ENCODE peak calls at places on chromosomes 1 and 21, in ten cellular contexts. One of them, this sample, is unnamed.

GRCh38 chr1:199447906-199448305 is 579.6 kb upstream of the NR5A2 start:
- DNase-seq in left ventricle myocardium inferior: no peak
- DNase-seq in SK-N-MC: no peak
- DNase-seq in body of pancreas: no peak
- DNase-seq in fibroblast of lung: no peak
- DNase-seq in prostate gland: no peak
- DNase-seq in adrenal gland: no peak
- DNase-seq in GM23338: no peak
- DNase-seq in caudate nucleus: no peak
- DNase-seq in neuronal stem cell: no peak
- DNase-seq in this sample: peak; percentile 21

GRCh38 chr1:59670662-59671061 is 144.1 kb upstream of the HOOK1 start:
- DNase-seq in prostate gland: no peak
- DNase-seq in fibroblast of lung: no peak
- DNase-seq in GM23338: no peak
- DNase-seq in body of pancreas: no peak
- DNase-seq in SK-N-MC: no peak
- DNase-seq in caudate nucleus: no peak
- DNase-seq in adrenal gland: no peak
- DNase-seq in neuronal stem cell: no peak
- DNase-seq in left ventricle myocardium inferior: no peak
- DNase-seq in this sample: no peak

GRCh38 chr21:16020878-16021277 is 291.1 kb downstream of the USP25 start:
- DNase-seq in adrenal gland: no peak
- DNase-seq in left ventricle myocardium inferior: no peak
- DNase-seq in SK-N-MC: no peak
- DNase-seq in neuronal stem cell: no peak
- DNase-seq in prostate gland: no peak
- DNase-seq in caudate nucleus: no peak
- DNase-seq in fibroblast of lung: no peak
- DNase-seq in body of pancreas: no peak
- DNase-seq in GM23338: no peak
- DNase-seq in this sample: no peak

GRCh38 chr21:28770867-28771661 is 221.6 kb downstream of the LTN1 start:
- DNase-seq in left ventricle myocardium inferior: no peak
- DNase-seq in SK-N-MC: no peak
- DNase-seq in body of pancreas: no peak
- DNase-seq in GM23338: no peak
- DNase-seq in neuronal stem cell: no peak
- DNase-seq in fibroblast of lung: peak; percentile 67
- DNase-seq in prostate gland: no peak
- DNase-seq in caudate nucleus: no peak
- DNase-seq in adrenal gland: no peak
- DNase-seq in this sample: no peak

GRCh38 chr1:178341218-178341956 is 155.4 kb downstream of the CLEC20A start:
- DNase-seq in body of pancreas: peak; percentile 67
- DNase-seq in fibroblast of lung: peak; percentile 69
- DNase-seq in left ventricle myocardium inferior: peak; percentile 42
- DNase-seq in prostate gland: peak; percentile 82
- DNase-seq in GM23338: peak; percentile 98
- DNase-seq in caudate nucleus: no peak
- DNase-seq in neuronal stem cell: peak; percentile 79
- DNase-seq in adrenal gland: peak; percentile 48
- DNase-seq in SK-N-MC: no peak
- DNase-seq in this sample: peak; percentile 85

GRCh38 chr1:112074711-112075110 is 85.2 kb upstream of the KCND3 start:
- DNase-seq in left ventricle myocardium inferior: no peak
- DNase-seq in GM23338: no peak
- DNase-seq in prostate gland: no peak
- DNase-seq in fibroblast of lung: no peak
- DNase-seq in adrenal gland: no peak
- DNase-seq in caudate nucleus: no peak
- DNase-seq in neuronal stem cell: no peak
- DNase-seq in SK-N-MC: no peak
- DNase-seq in body of pancreas: no peak
- DNase-seq in this sample: no peak

GRCh38 chr1:237062976-237063375 is 21.0 kb downstream of the RYR2 start:
- DNase-seq in left ventricle myocardium inferior: no peak
- DNase-seq in SK-N-MC: no peak
- DNase-seq in fibroblast of lung: no peak
- DNase-seq in caudate nucleus: no peak
- DNase-seq in GM23338: no peak
- DNase-seq in neuronal stem cell: no peak
- DNase-seq in prostate gland: no peak
- DNase-seq in body of pancreas: no peak
- DNase-seq in adrenal gland: no peak
- DNase-seq in this sample: no peak

GRCh38 chr21:16216595-16216994 is 486.8 kb downstream of the USP25 start:
- DNase-seq in fibroblast of lung: no peak
- DNase-seq in adrenal gland: no peak
- DNase-seq in left ventricle myocardium inferior: no peak
- DNase-seq in GM23338: no peak
- DNase-seq in caudate nucleus: no peak
- DNase-seq in neuronal stem cell: no peak
- DNase-seq in SK-N-MC: no peak
- DNase-seq in prostate gland: no peak
- DNase-seq in body of pancreas: no peak
- DNase-seq in this sample: no peak

GRCh38 chr1:1122981-1123480 is 7.1 kb upstream of the C1orf159 start:
- DNase-seq in left ventricle myocardium inferior: no peak
- DNase-seq in GM23338: no peak
- DNase-seq in fibroblast of lung: no peak
- DNase-seq in SK-N-MC: no peak
- DNase-seq in prostate gland: no peak
- DNase-seq in adrenal gland: no peak
- DNase-seq in neuronal stem cell: no peak
- DNase-seq in body of pancreas: no peak
- DNase-seq in caudate nucleus: no peak
- DNase-seq in this sample: peak; percentile 98

GRCh38 chr1:43065191-43065590 is 106.5 kb upstream of the SLC2A1 start:
- DNase-seq in neuronal stem cell: no peak
- DNase-seq in body of pancreas: no peak
- DNase-seq in left ventricle myocardium inferior: no peak
- DNase-seq in SK-N-MC: no peak
- DNase-seq in adrenal gland: no peak
- DNase-seq in prostate gland: peak; percentile 15
- DNase-seq in fibroblast of lung: no peak
- DNase-seq in GM23338: no peak
- DNase-seq in caudate nucleus: no peak
- DNase-seq in this sample: no peak

GRCh38 chr1:221912230-221912629 is 170.3 kb upstream of the DUSP10 start:
- DNase-seq in adrenal gland: no peak
- DNase-seq in caudate nucleus: no peak
- DNase-seq in SK-N-MC: no peak
- DNase-seq in neuronal stem cell: no peak
- DNase-seq in fibroblast of lung: no peak
- DNase-seq in body of pancreas: no peak
- DNase-seq in left ventricle myocardium inferior: no peak
- DNase-seq in prostate gland: no peak
- DNase-seq in GM23338: no peak
- DNase-seq in this sample: no peak

GRCh38 chr1:27885114-27885528 is 12.8 kb downstream of the THEMIS2 start:
- DNase-seq in fibroblast of lung: no peak
- DNase-seq in SK-N-MC: no peak
- DNase-seq in prostate gland: no peak
- DNase-seq in caudate nucleus: no peak
- DNase-seq in adrenal gland: no peak
- DNase-seq in body of pancreas: no peak
- DNase-seq in GM23338: no peak
- DNase-seq in neuronal stem cell: no peak
- DNase-seq in left ventricle myocardium inferior: peak; percentile 30
- DNase-seq in this sample: no peak

GRCh38 chr1:11767932-11768704 is 6.1 kb downstream of the C1orf167 start:
- DNase-seq in neuronal stem cell: no peak
- DNase-seq in fibroblast of lung: no peak
- DNase-seq in GM23338: no peak
- DNase-seq in adrenal gland: no peak
- DNase-seq in prostate gland: no peak
- DNase-seq in caudate nucleus: no peak
- DNase-seq in left ventricle myocardium inferior: no peak
- DNase-seq in SK-N-MC: no peak
- DNase-seq in body of pancreas: no peak
- DNase-seq in this sample: peak; percentile 83

GRCh38 chr1:154328318-154329151 is 3.2 kb downstream of the ATP8B2 start:
- DNase-seq in body of pancreas: peak; percentile 89
- DNase-seq in caudate nucleus: peak; percentile 68
- DNase-seq in neuronal stem cell: no peak
- DNase-seq in GM23338: peak; percentile 86
- DNase-seq in adrenal gland: peak; percentile 75
- DNase-seq in fibroblast of lung: peak; percentile 42
- DNase-seq in SK-N-MC: no peak
- DNase-seq in left ventricle myocardium inferior: peak; percentile 85
- DNase-seq in prostate gland: peak; percentile 88
- DNase-seq in this sample: no peak

GRCh38 chr1:84756455-84757082 is 66.3 kb upstream of the SSX2IP start:
- DNase-seq in neuronal stem cell: no peak
- DNase-seq in adrenal gland: no peak
- DNase-seq in prostate gland: no peak
- DNase-seq in SK-N-MC: no peak
- DNase-seq in fibroblast of lung: no peak
- DNase-seq in body of pancreas: no peak
- DNase-seq in left ventricle myocardium inferior: no peak
- DNase-seq in caudate nucleus: no peak
- DNase-seq in GM23338: peak; percentile 67
- DNase-seq in this sample: no peak

GRCh38 chr1:225318706-225319575 is 108.9 kb downstream of the LBR start:
- DNase-seq in SK-N-MC: peak; percentile 32
- DNase-seq in caudate nucleus: no peak
- DNase-seq in neuronal stem cell: peak; percentile 15
- DNase-seq in left ventricle myocardium inferior: no peak
- DNase-seq in prostate gland: peak; percentile 24
- DNase-seq in adrenal gland: no peak
- DNase-seq in fibroblast of lung: peak; percentile 54
- DNase-seq in GM23338: peak; percentile 83
- DNase-seq in body of pancreas: peak; percentile 54
- DNase-seq in this sample: peak; percentile 65

GRCh38 chr1:218983848-218984247 is 189.8 kb upstream of the LYPLAL1 start:
- DNase-seq in adrenal gland: no peak
- DNase-seq in caudate nucleus: no peak
- DNase-seq in GM23338: peak; percentile 38
- DNase-seq in neuronal stem cell: no peak
- DNase-seq in left ventricle myocardium inferior: no peak
- DNase-seq in prostate gland: no peak
- DNase-seq in SK-N-MC: no peak
- DNase-seq in body of pancreas: no peak
- DNase-seq in fibroblast of lung: no peak
- DNase-seq in this sample: no peak

GRCh38 chr1:54219688-54220003 is 19.7 kb downstream of the MRPL37 start:
- DNase-seq in caudate nucleus: no peak
- DNase-seq in prostate gland: no peak
- DNase-seq in body of pancreas: no peak
- DNase-seq in SK-N-MC: no peak
- DNase-seq in fibroblast of lung: no peak
- DNase-seq in GM23338: no peak
- DNase-seq in left ventricle myocardium inferior: no peak
- DNase-seq in adrenal gland: no peak
- DNase-seq in neuronal stem cell: no peak
- DNase-seq in this sample: no peak

GRCh38 chr1:54221113-54221834 is 21.3 kb downstream of the MRPL37 start:
- DNase-seq in fibroblast of lung: no peak
- DNase-seq in left ventricle myocardium inferior: no peak
- DNase-seq in prostate gland: no peak
- DNase-seq in GM23338: no peak
- DNase-seq in SK-N-MC: no peak
- DNase-seq in neuronal stem cell: no peak
- DNase-seq in body of pancreas: no peak
- DNase-seq in caudate nucleus: no peak
- DNase-seq in adrenal gland: no peak
- DNase-seq in this sample: no peak

GRCh38 chr1:54221867-54222484 is 22.0 kb downstream of the MRPL37 start:
- DNase-seq in SK-N-MC: no peak
- DNase-seq in neuronal stem cell: no peak
- DNase-seq in adrenal gland: no peak
- DNase-seq in left ventricle myocardium inferior: no peak
- DNase-seq in caudate nucleus: no peak
- DNase-seq in body of pancreas: no peak
- DNase-seq in GM23338: peak; percentile 32
- DNase-seq in fibroblast of lung: no peak
- DNase-seq in prostate gland: no peak
- DNase-seq in this sample: no peak

GRCh38 chr1:54220004-54220811 is 20.2 kb downstream of the MRPL37 start:
- DNase-seq in SK-N-MC: no peak
- DNase-seq in adrenal gland: peak; percentile 95
- DNase-seq in GM23338: no peak
- DNase-seq in prostate gland: no peak
- DNase-seq in left ventricle myocardium inferior: peak; percentile 65
- DNase-seq in body of pancreas: peak; percentile 80
- DNase-seq in fibroblast of lung: peak; percentile 80
- DNase-seq in neuronal stem cell: no peak
- DNase-seq in caudate nucleus: no peak
- DNase-seq in this sample: no peak

GRCh38 chr1:54218883-54219687 is 19.1 kb downstream of the MRPL37 start:
- DNase-seq in left ventricle myocardium inferior: no peak
- DNase-seq in body of pancreas: peak; percentile 59
- DNase-seq in caudate nucleus: no peak
- DNase-seq in prostate gland: no peak
- DNase-seq in adrenal gland: peak; percentile 52
- DNase-seq in SK-N-MC: no peak
- DNase-seq in GM23338: no peak
- DNase-seq in neuronal stem cell: no peak
- DNase-seq in fibroblast of lung: peak; percentile 28
- DNase-seq in this sample: no peak
- H3K27ac ChIP-seq in left ventricle myocardium inferior: peak overlapping the region; percentile 70
- H3K27ac ChIP-seq in body of pancreas: peak overlapping the region; percentile 51
- H3K27ac ChIP-seq in caudate nucleus: no peak overlapping the region
- H3K27ac ChIP-seq in prostate gland: peak overlapping the region; percentile 73
- H3K27ac ChIP-seq in adrenal gland: peak overlapping the region; percentile 90
- H3K27ac ChIP-seq in SK-N-MC: peak overlapping the region; percentile 80
- H3K27ac ChIP-seq in GM23338: peak overlapping the region; percentile 19
- H3K27ac ChIP-seq in neuronal stem cell: no peak overlapping the region
- H3K27ac ChIP-seq in fibroblast of lung: peak overlapping the region; percentile 77
- H3K27ac ChIP-seq in this sample: no peak overlapping the region

GRCh38 chr1:109089242-109090015 is 1.1 kb upstream of the TMEM167B start:
- DNase-seq in caudate nucleus: peak; percentile 58
- DNase-seq in body of pancreas: peak; percentile 85
- DNase-seq in GM23338: peak; percentile 93
- DNase-seq in SK-N-MC: no peak
- DNase-seq in neuronal stem cell: no peak
- DNase-seq in adrenal gland: peak; percentile 72
- DNase-seq in prostate gland: peak; percentile 36
- DNase-seq in fibroblast of lung: peak; percentile 83
- DNase-seq in left ventricle myocardium inferior: peak; percentile 58
- DNase-seq in this sample: peak; percentile 82
- H3K27ac ChIP-seq in caudate nucleus: peak overlapping the region; percentile 91
- H3K27ac ChIP-seq in body of pancreas: peak overlapping the region; percentile 95
- H3K27ac ChIP-seq in GM23338: peak overlapping the region; percentile 82
- H3K27ac ChIP-seq in SK-N-MC: no peak overlapping the region
- H3K27ac ChIP-seq in neuronal stem cell: no peak overlapping the region
- H3K27ac ChIP-seq in adrenal gland: peak overlapping the region; percentile 99
- H3K27ac ChIP-seq in prostate gland: peak overlapping the region; percentile 96
- H3K27ac ChIP-seq in fibroblast of lung: no peak overlapping the region
- H3K27ac ChIP-seq in left ventricle myocardium inferior: peak overlapping the region; percentile 98
- H3K27ac ChIP-seq in this sample: no peak overlapping the region

GRCh38 chr1:212519131-212519530 is 86.4 kb downstream of the NENF start:
- DNase-seq in fibroblast of lung: no peak
- DNase-seq in caudate nucleus: no peak
- DNase-seq in adrenal gland: no peak
- DNase-seq in GM23338: no peak
- DNase-seq in body of pancreas: no peak
- DNase-seq in SK-N-MC: no peak
- DNase-seq in left ventricle myocardium inferior: no peak
- DNase-seq in neuronal stem cell: no peak
- DNase-seq in prostate gland: no peak
- DNase-seq in this sample: no peak
- H3K27ac ChIP-seq in fibroblast of lung: no peak overlapping the region
- H3K27ac ChIP-seq in caudate nucleus: no peak overlapping the region
- H3K27ac ChIP-seq in adrenal gland: no peak overlapping the region
- H3K27ac ChIP-seq in GM23338: no peak overlapping the region
- H3K27ac ChIP-seq in body of pancreas: peak overlapping the region; percentile 13
- H3K27ac ChIP-seq in SK-N-MC: no peak overlapping the region
- H3K27ac ChIP-seq in left ventricle myocardium inferior: peak overlapping the region; percentile 86
- H3K27ac ChIP-seq in neuronal stem cell: no peak overlapping the region
- H3K27ac ChIP-seq in prostate gland: no peak overlapping the region
- H3K27ac ChIP-seq in this sample: no peak overlapping the region

GRCh38 chr1:23420778-23421177 is 3.8 kb downstream of the TCEA3 start:
- DNase-seq in GM23338: no peak
- DNase-seq in adrenal gland: no peak
- DNase-seq in body of pancreas: no peak
- DNase-seq in prostate gland: no peak
- DNase-seq in neuronal stem cell: no peak
- DNase-seq in left ventricle myocardium inferior: no peak
- DNase-seq in caudate nucleus: no peak
- DNase-seq in fibroblast of lung: no peak
- DNase-seq in SK-N-MC: no peak
- DNase-seq in this sample: no peak
- H3K27ac ChIP-seq in GM23338: no peak overlapping the region
- H3K27ac ChIP-seq in adrenal gland: peak overlapping the region; percentile 89
- H3K27ac ChIP-seq in body of pancreas: peak overlapping the region; percentile 97
- H3K27ac ChIP-seq in prostate gland: no peak overlapping the region
- H3K27ac ChIP-seq in neuronal stem cell: no peak overlapping the region
- H3K27ac ChIP-seq in left ventricle myocardium inferior: peak overlapping the region; percentile 90
- H3K27ac ChIP-seq in caudate nucleus: no peak overlapping the region
- H3K27ac ChIP-seq in fibroblast of lung: no peak overlapping the region
- H3K27ac ChIP-seq in SK-N-MC: no peak overlapping the region
- H3K27ac ChIP-seq in this sample: no peak overlapping the region